ENCODE peak calls at places on chromosomes 4 and X, in ten cellular contexts. R, B, C, X, M, K, Z, I, N and F are unnamed samples.
A peak's percentile ranks its signal among the peaks of the same experiment; 100 is the strongest.

GRCh38 chrX:101229155-101229554 is 9.6 kb downstream of the DRP2 start:
- DNase-seq in I (no peak), B (no peak), C (no peak), R (no peak), X (no peak), Z (no peak), M (no peak), K (peak; percentile 58), N (no peak), F (no peak)

GRCh38 chrX:134172588-134173259 is 64.3 kb upstream of the CCDC160 start:
- DNase-seq in C (peak; percentile 37), Z (peak; percentile 15), X (peak; percentile 24), M (peak; percentile 21), I (peak; percentile 20), R (no peak), B (peak; percentile 18), N (peak; percentile 28), K (no peak), F (peak; percentile 35)

GRCh38 chr4:83413676-83414075 is 41.9 kb downstream of the HELQ start:
- DNase-seq in C (no peak), N (no peak), B (no peak), I (no peak), R (no peak), M (no peak), X (no peak), Z (no peak), K (no peak), F (no peak)

GRCh38 chr4:165927366-165927765 is 54.3 kb downstream of the TLL1 start:
- DNase-seq in X (no peak), M (no peak), R (no peak), K (no peak), I (no peak), B (no peak), N (no peak), C (no peak), Z (no peak), F (no peak)

GRCh38 chr4:169017971-169018370 is 7.9 kb upstream of the CBR4 start:
- DNase-seq in N (peak; percentile 83), K (no peak), B (no peak), Z (no peak), X (no peak), C (no peak), M (no peak), R (no peak), I (no peak), F (no peak)

GRCh38 chr4:156596026-156596425 is 375.6 kb downstream of the PDGFC start:
- DNase-seq in B (no peak), X (no peak), I (no peak), Z (no peak), K (no peak), C (no peak), N (no peak), M (no peak), R (no peak), F (no peak)

GRCh38 chr4:13627185-13627605 is 330 bp downstream of the BOD1L1 start:
- DNase-seq in K (no peak), N (no peak), B (peak; percentile 9), R (no peak), X (no peak), I (peak; percentile 27), M (peak; percentile 16), Z (peak; percentile 14), C (no peak), F (peak; percentile 4)

GRCh38 chrX:3232262-3232950 is 114.0 kb downstream of the MXRA5 start:
- DNase-seq in X (no peak), C (no peak), Z (no peak), R (no peak), I (no peak), B (no peak), K (no peak), M (no peak), N (no peak), F (no peak)

GRCh38 chr4:139633195-139633594 is 32.4 kb upstream of the MGST2 start:
- DNase-seq in B (no peak), M (no peak), C (no peak), K (peak; percentile 11), N (no peak), Z (no peak), I (no peak), X (no peak), R (no peak), F (no peak)

GRCh38 chr4:48268956-48269860 is at the start of gene TEC:
- DNase-seq in Z (peak; percentile 45), C (peak; percentile 36), N (peak; percentile 56), M (peak; percentile 60), B (peak; percentile 3), X (peak; percentile 46), K (peak; percentile 50), I (peak; percentile 61), R (peak; percentile 42), F (peak; percentile 11)

GRCh38 chr4:54378461-54378860 is 149.4 kb downstream of the PDGFRA start:
- DNase-seq in I (no peak), M (no peak), Z (no peak), C (no peak), R (no peak), B (no peak), N (no peak), X (no peak), K (peak; percentile 58), F (no peak)

GRCh38 chrX:69398881-69399280 is 105.2 kb upstream of the NALF2 start:
- DNase-seq in Z (no peak), K (no peak), X (no peak), B (no peak), M (no peak), I (no peak), C (no peak), N (no peak), R (no peak), F (no peak)

GRCh38 chr4:158783775-158784174 is 14.9 kb downstream of the FNIP2 start:
- DNase-seq in Z (no peak), X (no peak), N (no peak), C (no peak), M (no peak), K (peak; percentile 24), B (no peak), I (no peak), R (peak; percentile 6), F (no peak)

GRCh38 chr4:81786770-81787169 is 315.1 kb upstream of the RASGEF1B start:
- DNase-seq in B (no peak), R (no peak), I (no peak), M (no peak), Z (no peak), X (no peak), K (no peak), C (no peak), N (no peak), F (no peak)

GRCh38 chrX:63506320-63506719 is 155.2 kb upstream of the SPIN4 start:
- DNase-seq in C (peak; percentile 5), I (no peak), X (no peak), R (no peak), M (no peak), Z (no peak), N (peak; percentile 31), B (no peak), K (peak; percentile 63), F (no peak)

GRCh38 chr4:108143515-108143914 is 25.2 kb downstream of the LEF1 start:
- DNase-seq in N (no peak), B (no peak), I (no peak), Z (no peak), K (no peak), M (no peak), C (no peak), X (no peak), R (no peak), F (no peak)

GRCh38 chr4:2847297-2847871 is 3.7 kb downstream of the ADD1 start:
- DNase-seq in I (no peak), K (no peak), Z (no peak), R (no peak), B (no peak), C (no peak), M (no peak), N (no peak), X (no peak), F (no peak)

GRCh38 chr4:17646693-17647092 is 32.3 kb downstream of the MED28 start:
- DNase-seq in I (no peak), M (no peak), N (no peak), K (no peak), X (no peak), Z (peak; percentile 43), R (no peak), C (no peak), B (no peak), F (no peak)

GRCh38 chr4:95549246-95550138 is 719 bp upstream of the UNC5C start:
- DNase-seq in I (peak; percentile 45), M (peak; percentile 21), R (peak; percentile 60), Z (peak; percentile 25), X (no peak), B (no peak), C (peak; percentile 57), N (peak; percentile 70), K (no peak), F (no peak)

GRCh38 chr4:3452376-3452775 is 10.6 kb downstream of the HGFAC start:
- DNase-seq in C (no peak), B (no peak), R (no peak), I (peak; percentile 12), M (peak; percentile 41), Z (no peak), N (peak; percentile 50), X (peak; percentile 82), K (peak; percentile 13), F (no peak)